ENCODE peak calls at places on chromosomes 2 and 18, in seven cellular contexts. D is mesenchymal stem cell, R is H1, G is IMR-90, A is H9, E is neuronal stem cell, S is trophoblast cell. Q is an unnamed sample.

GRCh38 chr18:3923750-3924149 is 473.8 kb downstream of the TGIF1 start:
- DNase-seq in D (peak; percentile 8), R (no peak), G (peak; percentile 93), A (no peak), E (no peak), S (peak; percentile 35), Q (no peak)

GRCh38 chr2:228777855-228778355 is 493.2 kb downstream of the PID1 start:
- DNase-seq in D (no peak), R (no peak), G (peak; percentile 4), A (no peak), E (no peak), S (no peak), Q (no peak)

GRCh38 chr2:52423111-52423510 is 1344.5 kb upstream of the CHAC2 start:
- DNase-seq in D (no peak), R (no peak), G (peak; percentile 20), A (no peak), E (no peak), S (no peak), Q (no peak)

GRCh38 chr2:183996825-183997823 is 601.2 kb upstream of the ZNF804A start:
- DNase-seq in D (no peak), R (no peak), G (no peak), A (no peak), E (no peak), S (no peak), Q (peak; percentile 93)

GRCh38 chr2:171837736-171838135 is 56.3 kb downstream of the SLC25A12 start:
- DNase-seq in D (no peak), R (no peak), G (peak; percentile 24), A (no peak), E (no peak), S (no peak), Q (no peak)

GRCh38 chr2:134261398-134262131 is 7.7 kb downstream of the MGAT5 start:
- DNase-seq in D (peak; percentile 76), R (peak; percentile 7), G (no peak), A (no peak), E (no peak), S (no peak), Q (peak; percentile 71)

GRCh38 chr2:185179783-185180182 is 558.8 kb upstream of the FSIP2 start:
- DNase-seq in D (no peak), R (no peak), G (no peak), A (no peak), E (no peak), S (no peak), Q (no peak)

GRCh38 chr2:58047373-58047674 is 718 bp downstream of the VRK2 start:
- DNase-seq in D (no peak), R (no peak), G (no peak), A (no peak), E (no peak), S (peak; percentile 14), Q (no peak)

GRCh38 chr2:237482485-237482884 is 4.6 kb upstream of the MLPH start:
- DNase-seq in D (peak; percentile 74), R (no peak), G (no peak), A (no peak), E (no peak), S (peak; percentile 29), Q (no peak)

GRCh38 chr2:156538083-156538504 is 101.9 kb downstream of the GPD2 start:
- DNase-seq in D (no peak), R (no peak), G (peak; percentile 4), A (no peak), E (no peak), S (no peak), Q (peak; percentile 95)

GRCh38 chr2:111705711-111706323 is 178.2 kb downstream of the ANAPC1 start:
- DNase-seq in D (peak; percentile 89), R (peak; percentile 79), G (peak; percentile 97), A (peak; percentile 90), E (peak; percentile 65), S (peak; percentile 90), Q (peak; percentile 79)

GRCh38 chr2:58796239-58796638 is 555.1 kb upstream of the FANCL start:
- DNase-seq in D (no peak), R (no peak), G (no peak), A (no peak), E (no peak), S (no peak), Q (no peak)

GRCh38 chr2:46621499-46621898 is 142.1 kb downstream of the TMEM247 start:
- DNase-seq in D (no peak), R (no peak), G (no peak), A (no peak), E (no peak), S (peak; percentile 54), Q (no peak)

GRCh38 chr2:183532514-183532913 is 408.3 kb downstream of the NUP35 start:
- DNase-seq in D (no peak), R (no peak), G (no peak), A (peak; percentile 69), E (no peak), S (peak; percentile 41), Q (peak; percentile 88)

GRCh38 chr2:171393487-171393886 is 40.3 kb downstream of the METTL8 start:
- DNase-seq in D (no peak), R (no peak), G (no peak), A (no peak), E (no peak), S (no peak), Q (no peak)

GRCh38 chr2:95058466-95058988 is 33.0 kb downstream of the MAL start:
- DNase-seq in D (no peak), R (no peak), G (no peak), A (no peak), E (no peak), S (no peak), Q (no peak)

GRCh38 chr2:1988049-1988448 is 243.7 kb upstream of the PXDN start:
- DNase-seq in D (no peak), R (no peak), G (no peak), A (no peak), E (no peak), S (no peak), Q (no peak)

GRCh38 chr2:85712849-85713612 is 18.9 kb downstream of the GNLY start:
- DNase-seq in D (peak; percentile 33), R (no peak), G (peak; percentile 81), A (no peak), E (no peak), S (no peak), Q (no peak)

GRCh38 chr2:51065276-51065675 is 33.3 kb upstream of the NRXN1 start:
- DNase-seq in D (no peak), R (no peak), G (peak; percentile 20), A (no peak), E (no peak), S (no peak), Q (no peak)

DNA sequence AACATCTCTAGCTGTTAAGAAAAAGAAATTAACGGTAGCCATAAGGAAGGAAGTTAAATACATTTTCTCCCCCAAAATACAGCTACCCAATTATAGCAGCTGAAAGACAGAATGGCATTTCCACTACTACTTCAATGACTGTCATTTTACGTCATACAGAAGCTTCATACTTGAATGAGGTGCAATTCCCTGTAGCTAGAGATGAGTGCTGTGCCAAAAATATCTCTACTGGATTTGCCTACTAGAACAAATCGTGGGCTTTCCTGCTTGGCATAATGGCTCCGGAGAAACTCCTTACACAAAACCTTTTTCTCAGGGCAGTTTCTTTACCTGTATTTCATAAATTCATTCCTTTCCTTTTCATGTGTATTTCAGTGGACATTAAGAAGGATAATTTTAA is 36.3 kb upstream of the NRXN1 start:
- DNase-seq in D (no peak), R (no peak), G (no peak), A (no peak), E (no peak), S (no peak), Q (no peak)
- H2AK5ac ChIP-seq in D (no peak overlapping the region), R (no peak overlapping the region), G (no peak overlapping the region), A (no peak overlapping the region), E (no peak overlapping the region), S (no peak overlapping the region), Q (no peak overlapping the region)

DNA sequence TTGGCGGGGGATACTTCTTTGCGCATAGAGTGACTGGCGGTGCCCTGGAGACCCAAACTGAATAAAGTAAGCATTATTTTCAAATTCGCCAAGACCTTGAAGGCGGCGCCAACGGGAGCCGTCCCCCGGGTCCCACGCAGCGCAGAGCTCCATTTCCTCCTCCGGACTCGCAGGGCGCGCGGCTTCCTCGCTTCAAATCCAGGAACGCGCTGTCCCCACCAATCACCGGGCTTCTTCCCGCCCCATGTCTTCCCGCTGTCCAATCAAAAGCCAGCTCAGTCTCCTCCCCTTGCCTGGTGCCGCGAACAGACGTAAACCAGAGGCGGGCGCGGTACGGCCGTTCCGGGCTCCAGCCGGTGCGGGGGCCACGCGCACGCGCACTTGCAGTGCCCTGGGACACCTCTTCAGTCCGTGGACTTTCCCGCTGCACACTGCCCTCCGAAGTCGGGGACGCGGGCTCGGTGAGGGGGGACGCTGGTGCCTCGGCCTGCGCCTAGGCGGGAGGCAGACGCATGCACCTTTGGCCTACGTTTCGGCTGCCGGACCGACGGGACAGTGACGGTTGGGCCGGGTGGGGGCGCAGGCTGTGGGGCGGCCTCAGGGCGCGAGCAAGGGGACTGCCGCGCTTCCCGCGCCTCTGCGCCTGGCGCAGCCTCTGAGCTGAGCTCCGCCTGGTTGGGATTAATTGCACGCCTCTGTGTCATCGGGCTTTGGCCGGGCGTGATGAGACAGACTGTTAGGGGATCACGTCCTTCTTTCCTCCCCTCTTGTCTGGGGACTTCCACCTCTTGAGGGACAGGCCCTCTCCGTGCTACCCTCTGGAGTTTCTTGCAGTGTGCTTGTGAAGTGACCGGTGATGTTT is at the start of gene CEP192:
- DNase-seq in D (peak; percentile 98), R (peak; percentile 88), G (peak; percentile 98), A (peak; percentile 98), E (peak; percentile 97), S (peak; percentile 99), Q (peak; percentile 99)
- H2AK5ac ChIP-seq in D (no peak within 1 kb of the TSS), R (peak within 1 kb of the TSS; percentile 98), G (peak within 1 kb of the TSS; percentile 96), A (no peak within 1 kb of the TSS), E (no peak within 1 kb of the TSS), S (peak within 1 kb of the TSS; percentile 0), Q (peak within 1 kb of the TSS; percentile 97)

DNA sequence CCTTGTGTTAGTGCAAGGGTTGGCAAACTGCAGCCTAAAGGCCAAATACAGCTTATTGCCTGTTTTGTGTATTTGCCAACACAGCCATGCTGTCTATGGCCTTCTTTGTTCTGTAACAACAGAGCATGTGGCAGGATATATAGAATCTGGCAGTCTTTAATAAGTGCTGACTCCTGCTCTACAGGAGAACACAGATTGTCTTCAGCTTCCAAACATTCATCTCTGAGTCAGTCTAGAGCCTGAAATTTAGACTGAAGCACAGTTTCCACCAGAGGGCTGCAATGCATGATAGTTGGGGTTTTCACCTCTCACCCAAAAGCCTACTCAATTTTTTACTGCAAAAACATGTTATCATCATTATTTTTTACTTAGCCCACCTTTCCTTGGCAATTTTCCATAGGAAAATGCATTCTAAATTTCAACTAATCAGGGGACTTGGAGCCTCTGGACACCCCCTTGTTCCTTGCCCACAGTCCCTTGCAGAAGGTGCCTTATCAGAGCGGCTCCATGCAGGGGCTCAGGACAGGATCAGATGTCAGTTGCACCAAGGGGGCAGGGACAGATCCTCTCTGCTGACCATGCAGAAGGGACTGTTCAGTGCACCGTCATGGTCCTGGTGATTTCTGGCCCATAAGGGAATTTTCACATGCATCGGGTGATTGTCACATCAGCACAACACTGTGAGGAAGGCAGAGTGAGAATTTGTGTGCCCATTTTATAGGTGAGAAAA is 12.4 kb downstream of the IL37 start:
- DNase-seq in D (no peak), R (no peak), G (no peak), A (no peak), E (no peak), S (no peak), Q (no peak)
- H2AK5ac ChIP-seq in D (no peak overlapping the region), R (no peak overlapping the region), G (no peak overlapping the region), A (no peak overlapping the region), E (no peak overlapping the region), S (no peak overlapping the region), Q (no peak overlapping the region)

DNA sequence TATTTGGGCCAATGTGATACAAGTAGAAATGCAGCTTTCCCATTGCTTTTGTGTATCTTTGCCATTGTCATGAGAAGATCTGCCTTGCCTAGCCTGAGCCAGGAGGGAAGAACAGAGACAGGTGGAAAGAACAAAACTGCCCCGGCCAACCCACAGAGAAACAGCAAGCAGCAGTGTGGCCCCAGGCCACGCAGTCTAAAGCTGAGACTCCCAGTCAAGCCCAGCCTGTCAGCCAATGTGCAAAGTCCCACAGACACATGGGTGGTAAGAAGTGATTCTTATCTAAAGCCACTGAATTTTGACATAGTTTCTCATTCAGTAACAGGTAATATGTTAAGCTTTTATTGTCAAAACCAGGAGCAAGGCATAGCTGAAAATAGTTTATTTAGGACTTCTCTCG is 245.8 kb upstream of the RND3 start:
- DNase-seq in D (no peak), R (no peak), G (no peak), A (no peak), E (no peak), S (no peak), Q (no peak)
- H2AK5ac ChIP-seq in D (no peak overlapping the region), R (no peak overlapping the region), G (no peak overlapping the region), A (no peak overlapping the region), E (no peak overlapping the region), S (no peak overlapping the region), Q (no peak overlapping the region)

Q was measured in mesendoderm.